ENCODE peak calls at places on chromosomes 2 and 18, in five cellular contexts. E is GM12878, O is Panc1, M is A549, X is aorta. V is an unnamed sample.

GRCh38 chr2:218996937-218997336 is 3.7 kb upstream of the CRYBA2 start:
- ATAC-seq in X (no peak), E (no peak), O (no peak), M (no peak), V (no peak)

GRCh38 chr18:13511961-13512572 is 214.3 kb downstream of the FAM210A start:
- ATAC-seq in M (no peak), O (no peak), X (no peak), E (no peak), V (no peak)

GRCh38 chr2:181036848-181037603 is 56.6 kb downstream of the UBE2E3 start:
- ATAC-seq in M (no peak), E (peak), X (no peak), O (peak), V (no peak)

GRCh38 chr18:27467073-27467472 is 282.0 kb upstream of the CHST9 start:
- ATAC-seq in M (no peak), E (no peak), O (no peak), X (no peak), V (no peak)

GRCh38 chr2:20169796-20170467 is 55.0 kb downstream of the SDC1 start:
- ATAC-seq in O (no peak), X (no peak), M (no peak), E (no peak), V (no peak)

GRCh38 chr2:196743165-196743564 is 56.3 kb downstream of the GTF3C3 start:
- ATAC-seq in X (no peak), E (no peak), O (no peak), M (no peak), V (no peak)

GRCh38 chr18:25310045-25310444 is 41.9 kb downstream of the ZNF521 start:
- ATAC-seq in X (no peak), M (no peak), E (no peak), O (no peak), V (no peak)

GRCh38 chr2:105509271-105510086 is 110.6 kb upstream of the FHL2 start:
- ATAC-seq in E (no peak), O (no peak), M (no peak), X (no peak), V (no peak)

GRCh38 chr18:48565105-48565504 is 26.3 kb downstream of the CTIF start:
- ATAC-seq in E (no peak), M (no peak), X (no peak), O (no peak), V (no peak)

GRCh38 chr2:13652531-13653313 is 936.0 kb downstream of the TRIB2 start:
- ATAC-seq in E (peak), M (no peak), O (no peak), X (no peak), V (no peak)

GRCh38 chr18:34821669-34822210 is 111.6 kb downstream of the DTNA start:
- ATAC-seq in E (peak), O (no peak), X (peak), M (peak), V (no peak)

GRCh38 chr2:236715511-236715961 is 145.9 kb downstream of the ACKR3 start:
- ATAC-seq in O (no peak), E (no peak), X (peak), M (no peak), V (peak)

GRCh38 chr2:174618179-174618578 is 20.6 kb upstream of the WIPF1 start:
- ATAC-seq in X (no peak), O (no peak), E (no peak), M (no peak), V (no peak)

GRCh38 chr2:43383533-43383932 is 157.1 kb upstream of the ZFP36L2 start:
- ATAC-seq in O (no peak), X (no peak), M (no peak), E (peak), V (no peak)

GRCh38 chr2:230809677-230810251 is 55.0 kb upstream of the ITM2C start:
- ATAC-seq in M (peak), X (no peak), E (no peak), O (no peak), V (no peak)

GRCh38 chr2:200337621-200338020 is 31.1 kb downstream of the SPATS2L start:
- ATAC-seq in M (no peak), X (no peak), E (no peak), O (peak), V (peak)

GRCh38 chr2:232486558-232487384 is 863 bp downstream of the ECEL1 start:
- ATAC-seq in O (no peak), E (no peak), X (no peak), M (peak), V (no peak)

GRCh38 chr18:9841752-9842151 is 44.0 kb upstream of the TXNDC2 start:
- ATAC-seq in M (no peak), E (no peak), O (no peak), X (no peak), V (no peak)

GRCh38 chr2:205717999-205718398 is 35.7 kb downstream of the NRP2 start:
- ATAC-seq in M (no peak), E (no peak), X (peak), O (no peak), V (peak)

GRCh38 chr2:119487434-119488244 is 36.6 kb downstream of the SCTR start:
- ATAC-seq in E (peak), O (no peak), X (no peak), M (peak), V (no peak)

GRCh38 chr2:112542974-112543760 is 902 bp downstream of the POLR1B start:
- ATAC-seq in O (no peak), E (peak), X (no peak), M (peak), V (no peak)

GRCh38 chr2:241095594-241096290 is 6.3 kb downstream of the MTERF4 start:
- ATAC-seq in O (no peak), M (no peak), E (no peak), X (no peak), V (no peak)

GRCh38 chr2:237624565-237624964 is 2.8 kb upstream of the LRRFIP1 start:
- ATAC-seq in X (no peak), M (peak), E (peak), O (no peak), V (no peak)

GRCh38 chr18:36334798-36335197 is 37.3 kb downstream of the FHOD3 start:
- ATAC-seq in E (no peak), M (no peak), O (no peak), X (no peak), V (no peak)

GRCh38 chr18:60020107-60020925 is 120.5 kb downstream of the PMAIP1 start:
- ATAC-seq in E (no peak), X (no peak), M (peak), O (no peak), V (no peak)

GRCh38 chr2:200625958-200626363 is 40.1 kb downstream of the AOX1 start:
- ATAC-seq in X (no peak), E (no peak), M (no peak), O (no peak), V (no peak)

GRCh38 chr2:95050385-95051300 is 25.1 kb downstream of the MAL start:
- ATAC-seq in O (no peak), X (no peak), M (no peak), E (peak), V (no peak)

GRCh38 chr2:225020157-225020864 is 22.0 kb downstream of the DOCK10 start:
- ATAC-seq in M (no peak), X (no peak), E (peak), O (no peak), V (no peak)

GRCh38 chr2:200219400-200220113 is 86.9 kb upstream of the SPATS2L start:
- ATAC-seq in M (no peak), O (no peak), X (no peak), E (no peak), V (no peak)

GRCh38 chr2:238061310-238062202 is 755 bp downstream of the SCLY start:
- ATAC-seq in X (peak), O (peak), M (peak), E (peak), V (no peak)

GRCh38 chr2:223696719-223697118 is 94.6 kb upstream of the SCG2 start:
- ATAC-seq in M (peak), X (no peak), E (no peak), O (no peak), V (no peak)

GRCh38 chr2:65491381-65491903 is 59.0 kb upstream of the SPRED2 start:
- ATAC-seq in O (peak), E (no peak), X (no peak), M (no peak), V (no peak)

GRCh38 chr2:185145316-185146121 is 547.2 kb downstream of the ZNF804A start:
- ATAC-seq in X (no peak), E (no peak), M (no peak), O (no peak), V (no peak)

GRCh38 chr2:134278546-134278945 is 24.7 kb downstream of the MGAT5 start:
- ATAC-seq in O (no peak), X (no peak), M (no peak), E (no peak), V (no peak)

GRCh38 chr2:121804997-121805766 is 49.7 kb downstream of the TSN start:
- ATAC-seq in M (no peak), E (peak), O (no peak), X (no peak), V (no peak)

GRCh38 chr2:164430166-164430783 is 191.0 kb downstream of the GRB14 start:
- ATAC-seq in O (peak), X (no peak), M (peak), E (peak), V (no peak)

GRCh38 chr2:65420712-65421431 is 11.5 kb downstream of the SPRED2 start:
- ATAC-seq in O (peak), X (no peak), M (peak), E (peak), V (no peak)

GRCh38 chr2:237223208-237223861 is 137.6 kb downstream of the COPS8 start:
- ATAC-seq in E (no peak), M (peak), O (peak), X (peak), V (peak)

GRCh38 chr2:238063414-238064189 is 2.8 kb downstream of the SCLY start:
- ATAC-seq in X (no peak), O (no peak), M (no peak), E (no peak), V (no peak)

V was measured in gastroesophageal sphincter.